ENCODE peak calls at places on chromosomes 7 and 10, in ten cellular contexts. One of them, this sample, is unnamed.
A peak's percentile ranks its signal among the peaks of the same experiment; 100 is the strongest.

GRCh38 chr7:71349583-71350481 is 217.9 kb downstream of the GALNT17 start:
- DNase-seq in IMR-90: no peak
- DNase-seq in Panc1: no peak
- DNase-seq in iPS DF 6.9: no peak
- DNase-seq in mammary epithelial cell: no peak
- DNase-seq in thoracic aorta: no peak
- DNase-seq in heart right ventricle: no peak
- DNase-seq in CD8-positive, alpha-beta T cell: no peak
- DNase-seq in neural progenitor cell: no peak
- DNase-seq in GM23248: no peak
- DNase-seq in this sample: no peak

GRCh38 chr7:22406715-22407114 is 49.8 kb upstream of the RAPGEF5 start:
- DNase-seq in IMR-90: no peak
- DNase-seq in Panc1: no peak
- DNase-seq in iPS DF 6.9: no peak
- DNase-seq in mammary epithelial cell: no peak
- DNase-seq in thoracic aorta: no peak
- DNase-seq in heart right ventricle: no peak
- DNase-seq in CD8-positive, alpha-beta T cell: no peak
- DNase-seq in neural progenitor cell: no peak
- DNase-seq in GM23248: no peak
- DNase-seq in this sample: no peak

GRCh38 chr7:70787275-70787674 is 344.7 kb upstream of the GALNT17 start:
- DNase-seq in IMR-90: no peak
- DNase-seq in Panc1: no peak
- DNase-seq in iPS DF 6.9: no peak
- DNase-seq in mammary epithelial cell: no peak
- DNase-seq in thoracic aorta: no peak
- DNase-seq in heart right ventricle: no peak
- DNase-seq in CD8-positive, alpha-beta T cell: no peak
- DNase-seq in neural progenitor cell: no peak
- DNase-seq in GM23248: no peak
- DNase-seq in this sample: no peak

GRCh38 chr10:103543617-103544525 is 50.4 kb downstream of the NEURL1 start:
- DNase-seq in IMR-90: no peak
- DNase-seq in Panc1: no peak
- DNase-seq in iPS DF 6.9: no peak
- DNase-seq in mammary epithelial cell: no peak
- DNase-seq in thoracic aorta: no peak
- DNase-seq in heart right ventricle: no peak
- DNase-seq in CD8-positive, alpha-beta T cell: no peak
- DNase-seq in neural progenitor cell: no peak
- DNase-seq in GM23248: no peak
- DNase-seq in this sample: no peak

GRCh38 chr10:117626228-117626627 is 83.7 kb downstream of the EMX2 start:
- DNase-seq in IMR-90: no peak
- DNase-seq in Panc1: no peak
- DNase-seq in iPS DF 6.9: no peak
- DNase-seq in mammary epithelial cell: no peak
- DNase-seq in thoracic aorta: no peak
- DNase-seq in heart right ventricle: no peak
- DNase-seq in CD8-positive, alpha-beta T cell: no peak
- DNase-seq in neural progenitor cell: no peak
- DNase-seq in GM23248: no peak
- DNase-seq in this sample: no peak

GRCh38 chr7:131895541-131896173 is 339.2 kb upstream of the PODXL start:
- DNase-seq in IMR-90: peak; percentile 70
- DNase-seq in Panc1: peak; percentile 7
- DNase-seq in iPS DF 6.9: no peak
- DNase-seq in mammary epithelial cell: peak; percentile 88
- DNase-seq in thoracic aorta: no peak
- DNase-seq in heart right ventricle: no peak
- DNase-seq in CD8-positive, alpha-beta T cell: no peak
- DNase-seq in neural progenitor cell: no peak
- DNase-seq in GM23248: peak; percentile 98
- DNase-seq in this sample: no peak

GRCh38 chr10:74936577-74937445 is 110.4 kb downstream of the KAT6B start:
- DNase-seq in IMR-90: peak; percentile 60
- DNase-seq in Panc1: no peak
- DNase-seq in iPS DF 6.9: no peak
- DNase-seq in mammary epithelial cell: no peak
- DNase-seq in thoracic aorta: no peak
- DNase-seq in heart right ventricle: no peak
- DNase-seq in CD8-positive, alpha-beta T cell: no peak
- DNase-seq in neural progenitor cell: no peak
- DNase-seq in GM23248: peak; percentile 35
- DNase-seq in this sample: no peak

GRCh38 chr7:138267934-138268333 is 191.7 kb downstream of the AKR1D1 start:
- DNase-seq in IMR-90: no peak
- DNase-seq in Panc1: no peak
- DNase-seq in iPS DF 6.9: no peak
- DNase-seq in mammary epithelial cell: no peak
- DNase-seq in thoracic aorta: no peak
- DNase-seq in heart right ventricle: no peak
- DNase-seq in CD8-positive, alpha-beta T cell: no peak
- DNase-seq in neural progenitor cell: no peak
- DNase-seq in GM23248: no peak
- DNase-seq in this sample: no peak

GRCh38 chr10:122990278-122990677 is 10.1 kb downstream of the PSTK start:
- DNase-seq in IMR-90: no peak
- DNase-seq in Panc1: no peak
- DNase-seq in iPS DF 6.9: no peak
- DNase-seq in mammary epithelial cell: no peak
- DNase-seq in thoracic aorta: no peak
- DNase-seq in heart right ventricle: no peak
- DNase-seq in CD8-positive, alpha-beta T cell: no peak
- DNase-seq in neural progenitor cell: no peak
- DNase-seq in GM23248: peak; percentile 49
- DNase-seq in this sample: no peak

GRCh38 chr10:26860026-26860541 is 674 bp downstream of the ABI1 start:
- DNase-seq in IMR-90: peak; percentile 65
- DNase-seq in Panc1: no peak
- DNase-seq in iPS DF 6.9: no peak
- DNase-seq in mammary epithelial cell: peak; percentile 82
- DNase-seq in thoracic aorta: peak; percentile 21
- DNase-seq in heart right ventricle: peak; percentile 62
- DNase-seq in CD8-positive, alpha-beta T cell: peak; percentile 16
- DNase-seq in neural progenitor cell: peak; percentile 71
- DNase-seq in GM23248: peak; percentile 83
- DNase-seq in this sample: peak; percentile 52

GRCh38 chr7:2217716-2218443 is 14.9 kb downstream of the MAD1L1 start:
- DNase-seq in IMR-90: peak; percentile 9
- DNase-seq in Panc1: no peak
- DNase-seq in iPS DF 6.9: no peak
- DNase-seq in mammary epithelial cell: no peak
- DNase-seq in thoracic aorta: no peak
- DNase-seq in heart right ventricle: no peak
- DNase-seq in CD8-positive, alpha-beta T cell: no peak
- DNase-seq in neural progenitor cell: no peak
- DNase-seq in GM23248: peak; percentile 21
- DNase-seq in this sample: no peak

GRCh38 chr10:5618829-5619228 is 47.6 kb downstream of the ASB13 start:
- DNase-seq in IMR-90: no peak
- DNase-seq in Panc1: no peak
- DNase-seq in iPS DF 6.9: no peak
- DNase-seq in mammary epithelial cell: no peak
- DNase-seq in thoracic aorta: no peak
- DNase-seq in heart right ventricle: no peak
- DNase-seq in CD8-positive, alpha-beta T cell: no peak
- DNase-seq in neural progenitor cell: no peak
- DNase-seq in GM23248: peak; percentile 68
- DNase-seq in this sample: no peak

GRCh38 chr7:107742678-107743566 is 1.0 kb upstream of the CBLL1 start:
- DNase-seq in IMR-90: no peak
- DNase-seq in Panc1: peak; percentile 15
- DNase-seq in iPS DF 6.9: peak; percentile 45
- DNase-seq in mammary epithelial cell: no peak
- DNase-seq in thoracic aorta: no peak
- DNase-seq in heart right ventricle: no peak
- DNase-seq in CD8-positive, alpha-beta T cell: no peak
- DNase-seq in neural progenitor cell: peak; percentile 80
- DNase-seq in GM23248: no peak
- DNase-seq in this sample: no peak

GRCh38 chr7:107746006-107746405 is 2.1 kb downstream of the CBLL1 start:
- DNase-seq in IMR-90: peak; percentile 61
- DNase-seq in Panc1: no peak
- DNase-seq in iPS DF 6.9: no peak
- DNase-seq in mammary epithelial cell: no peak
- DNase-seq in thoracic aorta: no peak
- DNase-seq in heart right ventricle: no peak
- DNase-seq in CD8-positive, alpha-beta T cell: no peak
- DNase-seq in neural progenitor cell: no peak
- DNase-seq in GM23248: peak; percentile 34
- DNase-seq in this sample: no peak

GRCh38 chr7:107744345-107744750 is 406 bp downstream of the CBLL1 start:
- DNase-seq in IMR-90: no peak
- DNase-seq in Panc1: no peak
- DNase-seq in iPS DF 6.9: no peak
- DNase-seq in mammary epithelial cell: no peak
- DNase-seq in thoracic aorta: no peak
- DNase-seq in heart right ventricle: no peak
- DNase-seq in CD8-positive, alpha-beta T cell: no peak
- DNase-seq in neural progenitor cell: no peak
- DNase-seq in GM23248: no peak
- DNase-seq in this sample: no peak

GRCh38 chr7:107743567-107744344 is at the start of gene CBLL1:
- DNase-seq in IMR-90: peak; percentile 94
- DNase-seq in Panc1: peak; percentile 93
- DNase-seq in iPS DF 6.9: peak; percentile 87
- DNase-seq in mammary epithelial cell: peak; percentile 94
- DNase-seq in thoracic aorta: peak; percentile 83
- DNase-seq in heart right ventricle: peak; percentile 97
- DNase-seq in CD8-positive, alpha-beta T cell: peak; percentile 96
- DNase-seq in neural progenitor cell: peak; percentile 97
- DNase-seq in GM23248: peak; percentile 99
- DNase-seq in this sample: peak; percentile 95
- H3K4me1 ChIP-seq in IMR-90: peaks cover 8% of the 10 kb centered on the region
- H3K4me1 ChIP-seq in Panc1: peaks cover 19% of the 10 kb centered on the region
- H3K4me1 ChIP-seq in iPS DF 6.9: peaks cover 1% of the 10 kb centered on the region
- H3K4me1 ChIP-seq in mammary epithelial cell: peaks cover 20% of the 10 kb centered on the region
- H3K4me1 ChIP-seq in thoracic aorta: peaks cover 36% of the 10 kb centered on the region
- H3K4me1 ChIP-seq in heart right ventricle: peaks cover 49% of the 10 kb centered on the region
- H3K4me1 ChIP-seq in CD8-positive, alpha-beta T cell: peaks cover 46% of the 10 kb centered on the region
- H3K4me1 ChIP-seq in neural progenitor cell: peaks cover 23% of the 10 kb centered on the region
- H3K4me1 ChIP-seq in GM23248: peaks cover 37% of the 10 kb centered on the region
- H3K4me1 ChIP-seq in this sample: peaks cover 3% of the 10 kb centered on the region

GRCh38 chr10:60460058-60460457 is 70.4 kb upstream of the ANK3 start:
- DNase-seq in IMR-90: no peak
- DNase-seq in Panc1: no peak
- DNase-seq in iPS DF 6.9: no peak
- DNase-seq in mammary epithelial cell: no peak
- DNase-seq in thoracic aorta: no peak
- DNase-seq in heart right ventricle: no peak
- DNase-seq in CD8-positive, alpha-beta T cell: no peak
- DNase-seq in neural progenitor cell: no peak
- DNase-seq in GM23248: no peak
- DNase-seq in this sample: no peak
- H3K4me1 ChIP-seq in IMR-90: no peaks in the 10 kb centered on the region
- H3K4me1 ChIP-seq in Panc1: no peaks in the 10 kb centered on the region
- H3K4me1 ChIP-seq in iPS DF 6.9: no peaks in the 10 kb centered on the region
- H3K4me1 ChIP-seq in mammary epithelial cell: no peaks in the 10 kb centered on the region
- H3K4me1 ChIP-seq in thoracic aorta: no peaks in the 10 kb centered on the region
- H3K4me1 ChIP-seq in heart right ventricle: no peaks in the 10 kb centered on the region
- H3K4me1 ChIP-seq in CD8-positive, alpha-beta T cell: no peaks in the 10 kb centered on the region
- H3K4me1 ChIP-seq in neural progenitor cell: peaks cover 36% of the 10 kb centered on the region
- H3K4me1 ChIP-seq in GM23248: peaks cover 9% of the 10 kb centered on the region
- H3K4me1 ChIP-seq in this sample: no peaks in the 10 kb centered on the region

GRCh38 chr7:104998040-104998752 is 15.8 kb upstream of the KMT2E start:
- DNase-seq in IMR-90: no peak
- DNase-seq in Panc1: no peak
- DNase-seq in iPS DF 6.9: no peak
- DNase-seq in mammary epithelial cell: no peak
- DNase-seq in thoracic aorta: no peak
- DNase-seq in heart right ventricle: no peak
- DNase-seq in CD8-positive, alpha-beta T cell: no peak
- DNase-seq in neural progenitor cell: no peak
- DNase-seq in GM23248: no peak
- DNase-seq in this sample: peak; percentile 65

GRCh38 chr7:105000190-105000589 is 13.8 kb upstream of the KMT2E start:
- DNase-seq in IMR-90: no peak
- DNase-seq in Panc1: no peak
- DNase-seq in iPS DF 6.9: no peak
- DNase-seq in mammary epithelial cell: no peak
- DNase-seq in thoracic aorta: no peak
- DNase-seq in heart right ventricle: no peak
- DNase-seq in CD8-positive, alpha-beta T cell: no peak
- DNase-seq in neural progenitor cell: no peak
- DNase-seq in GM23248: no peak
- DNase-seq in this sample: no peak

GRCh38 chr7:105003275-105003674 is 10.7 kb upstream of the KMT2E start:
- DNase-seq in IMR-90: peak; percentile 82
- DNase-seq in Panc1: no peak
- DNase-seq in iPS DF 6.9: no peak
- DNase-seq in mammary epithelial cell: peak; percentile 76
- DNase-seq in thoracic aorta: peak; percentile 68
- DNase-seq in heart right ventricle: peak; percentile 43
- DNase-seq in CD8-positive, alpha-beta T cell: no peak
- DNase-seq in neural progenitor cell: no peak
- DNase-seq in GM23248: peak; percentile 98
- DNase-seq in this sample: peak; percentile 44

GRCh38 chr7:105001652-105002184 is 12.3 kb upstream of the KMT2E start:
- DNase-seq in IMR-90: no peak
- DNase-seq in Panc1: no peak
- DNase-seq in iPS DF 6.9: no peak
- DNase-seq in mammary epithelial cell: no peak
- DNase-seq in thoracic aorta: no peak
- DNase-seq in heart right ventricle: no peak
- DNase-seq in CD8-positive, alpha-beta T cell: no peak
- DNase-seq in neural progenitor cell: no peak
- DNase-seq in GM23248: peak; percentile 36
- DNase-seq in this sample: no peak

GRCh38 chr7:105000927-105001336 is 13.1 kb upstream of the KMT2E start:
- DNase-seq in IMR-90: no peak
- DNase-seq in Panc1: no peak
- DNase-seq in iPS DF 6.9: no peak
- DNase-seq in mammary epithelial cell: no peak
- DNase-seq in thoracic aorta: no peak
- DNase-seq in heart right ventricle: no peak
- DNase-seq in CD8-positive, alpha-beta T cell: no peak
- DNase-seq in neural progenitor cell: no peak
- DNase-seq in GM23248: no peak
- DNase-seq in this sample: no peak
- H3K4me1 ChIP-seq in IMR-90: peaks cover 2% of the 10 kb centered on the region
- H3K4me1 ChIP-seq in Panc1: peaks cover 48% of the 10 kb centered on the region
- H3K4me1 ChIP-seq in iPS DF 6.9: peaks cover 2% of the 10 kb centered on the region
- H3K4me1 ChIP-seq in mammary epithelial cell: peaks cover 29% of the 10 kb centered on the region
- H3K4me1 ChIP-seq in thoracic aorta: peaks cover 98% of the 10 kb centered on the region
- H3K4me1 ChIP-seq in heart right ventricle: peaks cover 98% of the 10 kb centered on the region
- H3K4me1 ChIP-seq in CD8-positive, alpha-beta T cell: peaks cover 79% of the 10 kb centered on the region
- H3K4me1 ChIP-seq in neural progenitor cell: peaks cover 7% of the 10 kb centered on the region
- H3K4me1 ChIP-seq in GM23248: peaks cover 61% of the 10 kb centered on the region
- H3K4me1 ChIP-seq in this sample: peaks cover 15% of the 10 kb centered on the region

DNA sequence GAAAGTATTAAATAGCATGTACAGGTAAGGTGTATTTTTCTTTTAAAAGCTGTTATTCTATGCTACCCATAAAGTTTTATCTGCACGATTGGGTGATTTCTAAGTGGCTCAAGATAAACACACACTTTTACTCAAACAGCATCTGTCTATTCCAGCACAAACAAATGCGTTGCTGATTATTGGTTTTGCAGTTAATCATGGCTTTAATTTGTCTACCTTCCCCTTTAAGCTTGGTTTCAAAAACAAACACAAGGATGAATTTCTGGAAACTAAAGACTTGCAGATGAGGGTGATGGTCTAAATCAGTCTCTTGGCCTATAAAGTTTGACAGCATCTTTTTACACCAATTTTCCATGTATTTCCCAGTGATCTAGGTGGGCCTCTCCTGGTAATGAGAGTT is 94.2 kb downstream of the NRP1 start:
- DNase-seq in IMR-90: no peak
- DNase-seq in Panc1: no peak
- DNase-seq in iPS DF 6.9: no peak
- DNase-seq in mammary epithelial cell: no peak
- DNase-seq in thoracic aorta: no peak
- DNase-seq in heart right ventricle: no peak
- DNase-seq in CD8-positive, alpha-beta T cell: no peak
- DNase-seq in neural progenitor cell: no peak
- DNase-seq in GM23248: no peak
- DNase-seq in this sample: no peak
- H3K4me1 ChIP-seq in IMR-90: peaks cover 25% of the 10 kb centered on the region
- H3K4me1 ChIP-seq in Panc1: peaks cover 84% of the 10 kb centered on the region
- H3K4me1 ChIP-seq in iPS DF 6.9: no peaks in the 10 kb centered on the region
- H3K4me1 ChIP-seq in mammary epithelial cell: peaks cover 33% of the 10 kb centered on the region
- H3K4me1 ChIP-seq in thoracic aorta: peaks cover 23% of the 10 kb centered on the region
- H3K4me1 ChIP-seq in heart right ventricle: peaks cover 85% of the 10 kb centered on the region
- H3K4me1 ChIP-seq in CD8-positive, alpha-beta T cell: no peaks in the 10 kb centered on the region
- H3K4me1 ChIP-seq in neural progenitor cell: peaks cover 33% of the 10 kb centered on the region
- H3K4me1 ChIP-seq in GM23248: peaks cover 69% of the 10 kb centered on the region
- H3K4me1 ChIP-seq in this sample: no peaks in the 10 kb centered on the region

This sample was measured in small intestine.